ENCODE peak calls at places on chromosome 1, in six cellular contexts. N is H1, R is spleen, W is breast epithelium, P is esophagus muscularis mucosa, H is sigmoid colon. V is an unnamed sample. For H3K9me3, the result is how much of the 10 kb centered on the place peaks cover.

GRCh38 chr1:228555074-228555989 is 68.2 kb downstream of the RNF187 start:
- DNase-seq in P (no peak), R (peak), H (no peak), N (no peak), W (peak), V (no peak)

GRCh38 chr1:119371800-119372199 is 3.2 kb downstream of the HAO2 start:
- DNase-seq in R (no peak), P (no peak), H (no peak), N (no peak), W (no peak), V (no peak)

GRCh38 chr1:33127001-33127823 is 46.3 kb downstream of the AZIN2 start:
- DNase-seq in P (peak), N (peak), H (peak), R (peak), W (peak), V (peak)

GRCh38 chr1:196114193-196114592 is 494.0 kb downstream of the KCNT2 start:
- DNase-seq in N (no peak), P (no peak), R (no peak), W (no peak), H (no peak), V (no peak)

GRCh38 chr1:942864-943533 is 16.1 kb downstream of the NOC2L start:
- DNase-seq in R (no peak), W (no peak), H (peak), N (no peak), P (no peak), V (no peak)

GRCh38 chr1:39178541-39179431 is 25.7 kb upstream of the MACF1 start:
- DNase-seq in R (no peak), H (no peak), N (no peak), W (no peak), P (no peak), V (peak)

GRCh38 chr1:201542166-201543045 is 3.5 kb downstream of the NAV1 start:
- DNase-seq in W (no peak), N (no peak), R (no peak), P (no peak), H (no peak), V (no peak)

GRCh38 chr1:220628431-220628830 is 61.7 kb upstream of the C1orf115 start:
- DNase-seq in H (no peak), P (no peak), N (no peak), W (no peak), R (no peak), V (no peak)

GRCh38 chr1:12657060-12657866 is 13.4 kb downstream of the AADACL4 start:
- DNase-seq in H (no peak), N (no peak), P (no peak), W (no peak), R (no peak), V (no peak)

GRCh38 chr1:51484591-51484990 is 34.5 kb downstream of the EPS15 start:
- DNase-seq in N (no peak), H (no peak), R (no peak), W (no peak), P (no peak), V (no peak)

GRCh38 chr1:226668173-226668560 is 70.9 kb downstream of the ITPKB start:
- DNase-seq in P (no peak), N (no peak), R (no peak), W (no peak), H (peak), V (no peak)

GRCh38 chr1:198943484-198943883 is 304.6 kb downstream of the PTPRC start:
- DNase-seq in N (no peak), R (no peak), P (no peak), H (no peak), W (no peak), V (no peak)

GRCh38 chr1:54543729-54544496 is 4.1 kb upstream of the ACOT11 start:
- DNase-seq in H (no peak), W (no peak), P (no peak), R (no peak), N (no peak), V (no peak)

GRCh38 chr1:234683856-234684632 is 74.1 kb upstream of the IRF2BP2 start:
- DNase-seq in R (no peak), H (peak), W (peak), P (peak), N (no peak), V (peak)

GRCh38 chr1:33893147-33893830 is 29.4 kb downstream of the HMGB4 start:
- DNase-seq in N (no peak), R (no peak), W (no peak), H (no peak), P (no peak), V (no peak)

GRCh38 chr1:42784946-42785693 is at the start of gene TMEM269:
- DNase-seq in R (peak), P (no peak), W (no peak), H (peak), N (no peak), V (no peak)

GRCh38 chr1:181349512-181349911 is 133.8 kb upstream of the CACNA1E start:
- DNase-seq in W (no peak), N (no peak), R (no peak), H (no peak), P (no peak), V (no peak)

GRCh38 chr1:232450626-232451025 is 179.3 kb downstream of the SIPA1L2 start:
- DNase-seq in H (no peak), P (no peak), W (no peak), R (no peak), N (no peak), V (no peak)

GRCh38 chr1:3858231-3858981 is 1.1 kb downstream of the DFFB start:
- DNase-seq in R (peak), H (no peak), P (no peak), N (no peak), W (no peak), V (no peak)

GRCh38 chr1:35443768-35444518 is 113.3 kb downstream of the KIAA0319L start:
- DNase-seq in P (peak), N (no peak), R (no peak), H (no peak), W (no peak), V (no peak)

GRCh38 chr1:238954865-238955264 is 431.5 kb upstream of the CHRM3 start:
- DNase-seq in P (no peak), R (no peak), H (no peak), N (no peak), W (no peak), V (no peak)

GRCh38 chr1:107572674-107573205 is 392.2 kb downstream of the VAV3 start:
- DNase-seq in R (no peak), P (no peak), H (peak), W (peak), N (no peak), V (no peak)

GRCh38 chr1:199085903-199086302 is 447.1 kb downstream of the PTPRC start:
- DNase-seq in N (no peak), P (no peak), H (no peak), W (no peak), R (no peak), V (no peak)

GRCh38 chr1:14543191-14543849 is 55.2 kb upstream of the KAZN start:
- DNase-seq in P (no peak), H (no peak), W (no peak), R (no peak), N (no peak), V (no peak)

GRCh38 chr1:59638172-59638800 is 176.5 kb upstream of the HOOK1 start:
- DNase-seq in W (no peak), N (no peak), H (no peak), R (no peak), P (no peak), V (no peak)

GRCh38 chr1:206021008-206021795 is 2.5 kb downstream of the CTSE start:
- DNase-seq in W (no peak), H (no peak), P (no peak), R (no peak), N (no peak), V (no peak)

GRCh38 chr1:41500781-41501518 is 16.5 kb upstream of the EDN2 start:
- DNase-seq in W (no peak), R (no peak), H (no peak), P (no peak), N (no peak), V (no peak)

GRCh38 chr1:10791117-10791951 is 5.1 kb downstream of the CASZ1 start:
- DNase-seq in P (no peak), N (no peak), H (no peak), R (no peak), W (no peak), V (no peak)

GRCh38 chr1:108708726-108709660 is 3.7 kb upstream of the FNDC7 start:
- DNase-seq in P (no peak), H (no peak), W (no peak), N (no peak), R (peak), V (no peak)

GRCh38 chr1:9825101-9826074 is 1.6 kb upstream of the CLSTN1 start:
- DNase-seq in R (peak), W (peak), P (no peak), H (peak), N (peak), V (peak)

GRCh38 chr1:50994997-50995396 is 25.0 kb downstream of the CDKN2C start:
- DNase-seq in P (no peak), W (no peak), H (no peak), N (no peak), R (no peak), V (no peak)

GRCh38 chr1:203520315-203520714 is 26.4 kb downstream of the OPTC start:
- DNase-seq in R (no peak), W (no peak), P (no peak), N (no peak), H (no peak), V (no peak)

GRCh38 chr1:26784023-26784871 is 3.5 kb upstream of the PIGV start:
- DNase-seq in R (no peak), W (no peak), N (no peak), P (no peak), H (peak), V (no peak)

GRCh38 chr1:165697491-165697880 is 876 bp downstream of the ALDH9A1 start:
- DNase-seq in H (no peak), W (no peak), R (no peak), P (no peak), N (no peak), V (no peak)

GRCh38 chr1:241499910-241500309 is 19.6 kb downstream of the FH start:
- DNase-seq in P (no peak), H (no peak), N (no peak), W (no peak), R (no peak), V (no peak)

GRCh38 chr1:66476774-66477173 is 57.2 kb upstream of the SGIP1 start:
- DNase-seq in N (no peak), W (no peak), H (no peak), P (no peak), R (no peak), V (no peak)

DNA sequence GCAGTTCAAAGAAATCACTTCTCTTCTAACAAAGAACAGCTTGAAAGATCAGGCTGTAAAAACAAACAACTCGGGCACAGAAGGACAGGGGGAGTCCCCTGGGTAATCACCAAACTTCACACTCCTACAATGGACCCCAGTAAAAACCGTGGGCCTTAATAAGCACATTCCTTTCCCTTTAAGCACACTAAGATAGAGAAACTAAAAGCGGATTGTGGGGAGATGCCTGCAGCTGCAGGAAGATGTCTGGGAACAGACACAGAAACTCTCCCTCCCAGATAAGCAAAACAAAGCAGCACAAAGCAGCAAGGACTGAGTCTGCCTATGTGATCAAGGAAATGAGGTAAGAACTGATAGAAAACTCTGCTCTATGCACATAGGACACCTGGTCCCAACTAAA is 37.6 kb upstream of the CTBS start:
- DNase-seq in H (no peak), R (no peak), P (peak), N (no peak), W (no peak), V (no peak)
- TF ChIP-seq POLR2AphosphoS5 in H (no peak), R (no peak), P (no peak), N (no peak), W (no peak), V (no peak)

GRCh38 chr1:155645648-155646047 is 35.6 kb downstream of the MSTO1 start:
- DNase-seq in W (peak), H (no peak), R (no peak), P (no peak), N (no peak), V (no peak)

GRCh38 chr1:155645024-155645423 is 35.0 kb downstream of the MSTO1 start:
- DNase-seq in R (no peak), H (no peak), N (no peak), P (no peak), W (peak), V (no peak)

GRCh38 chr1:155646307-155646706 is 36.3 kb downstream of the MSTO1 start:
- DNase-seq in P (no peak), W (peak), R (no peak), H (peak), N (no peak), V (no peak)

GRCh38 chr1:155640367-155640766 is 30.3 kb downstream of the MSTO1 start:
- DNase-seq in N (no peak), H (no peak), R (no peak), W (no peak), P (no peak), V (no peak)

DNA sequence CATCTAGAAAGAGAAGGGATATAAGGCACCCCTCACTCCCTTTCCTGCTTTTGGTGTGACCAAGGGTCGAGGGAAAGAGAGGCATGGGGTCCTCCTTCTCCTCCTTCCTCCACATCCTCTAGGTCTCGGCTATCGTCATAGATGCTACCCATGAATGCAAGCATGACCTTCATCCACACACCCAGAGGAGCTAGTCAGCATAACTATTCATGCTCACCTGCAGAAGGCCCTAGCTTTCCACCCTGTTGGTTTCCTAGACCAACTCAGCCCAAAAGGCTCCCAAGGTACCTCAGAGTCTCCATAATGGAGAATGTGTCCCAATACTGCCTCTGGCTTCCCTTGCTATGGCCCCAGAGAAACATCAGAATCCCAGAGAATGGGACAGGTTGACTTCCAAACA is 33.2 kb downstream of the MSTO1 start:
- DNase-seq in N (no peak), H (no peak), P (no peak), W (no peak), R (no peak), V (no peak)
- H3K9me3 ChIP-seq in N (under half), H (under half), P (under half), W (under half), R (under half), V (under half)

GRCh38 chr1:112955678-112956502 is at the start of gene SLC16A1:
- DNase-seq in H (peak), W (peak), R (peak), N (peak), P (peak), V (peak)

GRCh38 chr1:112956503-112957132 is 622 bp upstream of the SLC16A1 start:
- DNase-seq in N (no peak), R (no peak), H (peak), W (no peak), P (peak), V (no peak)

GRCh38 chr1:112957133-112957812 is 1.3 kb upstream of the SLC16A1 start:
- DNase-seq in P (no peak), H (peak), N (peak), W (no peak), R (no peak), V (peak)

GRCh38 chr1:112954059-112954458 is 1.9 kb downstream of the SLC16A1 start:
- DNase-seq in W (no peak), H (no peak), N (no peak), R (no peak), P (no peak), V (no peak)

DNA sequence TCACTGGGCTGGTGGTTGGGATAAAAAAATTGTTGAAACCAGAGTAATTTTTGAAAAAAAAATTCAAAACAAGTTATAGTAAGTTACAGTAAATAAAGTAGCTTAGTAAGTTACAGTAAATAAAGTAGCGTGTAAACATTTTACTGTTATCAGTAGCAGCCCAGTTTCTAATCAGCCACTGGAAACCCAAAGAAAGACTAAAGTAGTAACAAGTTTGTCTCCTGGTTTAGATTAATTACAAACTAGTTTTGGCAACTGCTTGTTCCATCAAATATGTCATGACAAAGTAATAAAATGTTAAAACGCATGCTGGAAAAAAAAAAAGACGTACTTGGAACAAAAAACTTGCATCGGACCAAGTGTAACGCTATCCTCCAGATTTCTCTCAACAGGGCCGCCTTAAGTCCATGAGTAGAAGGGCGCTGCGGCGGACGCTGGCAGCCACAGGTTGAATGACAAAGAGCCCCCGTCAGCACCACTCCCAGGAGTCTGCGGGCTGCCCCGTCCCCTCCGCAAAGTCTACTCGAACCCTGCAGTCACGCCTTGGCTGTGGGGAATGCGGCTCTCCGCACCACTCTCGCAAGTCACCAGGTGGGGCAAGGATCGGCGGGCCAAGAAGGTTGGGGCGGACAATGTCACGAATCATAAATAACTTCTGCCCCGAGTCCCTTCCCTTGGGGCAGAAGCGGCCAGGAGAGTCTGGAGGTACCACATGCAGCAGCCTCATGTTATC is 885 bp downstream of the SLC16A1 start:
- DNase-seq in R (peak), W (no peak), N (peak), H (peak), P (no peak), V (no peak)
- TF ChIP-seq POLR2AphosphoS5 in R (no peak), W (no peak), N (peak), H (peak), P (no peak), V (no peak)

DNA sequence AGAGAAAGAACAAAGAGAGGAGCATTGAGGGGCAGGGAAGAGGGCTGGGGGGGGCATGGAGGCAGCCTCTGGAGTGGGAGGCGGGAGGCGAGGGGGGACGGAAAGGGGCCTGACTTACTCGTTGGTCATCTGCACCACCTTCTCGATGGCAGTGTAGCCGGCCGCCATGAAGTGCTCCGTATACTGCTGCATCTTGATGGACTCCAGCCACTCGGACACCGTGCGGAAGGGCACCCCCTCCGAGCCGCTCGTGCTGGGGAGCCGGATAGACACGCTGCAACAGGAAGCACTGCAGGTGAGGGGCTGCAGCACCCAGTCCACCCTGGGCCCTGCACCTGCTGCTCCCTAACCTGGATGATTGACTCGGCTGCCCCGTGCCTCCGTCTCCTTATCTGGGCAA is 26.6 kb downstream of the EPHA2 start:
- DNase-seq in P (no peak), W (no peak), H (no peak), R (no peak), N (no peak), V (no peak)
- H3K9me3 ChIP-seq in P (under half), W (under half), H (under half), R (under half), N (under half), V (under half)

DNA sequence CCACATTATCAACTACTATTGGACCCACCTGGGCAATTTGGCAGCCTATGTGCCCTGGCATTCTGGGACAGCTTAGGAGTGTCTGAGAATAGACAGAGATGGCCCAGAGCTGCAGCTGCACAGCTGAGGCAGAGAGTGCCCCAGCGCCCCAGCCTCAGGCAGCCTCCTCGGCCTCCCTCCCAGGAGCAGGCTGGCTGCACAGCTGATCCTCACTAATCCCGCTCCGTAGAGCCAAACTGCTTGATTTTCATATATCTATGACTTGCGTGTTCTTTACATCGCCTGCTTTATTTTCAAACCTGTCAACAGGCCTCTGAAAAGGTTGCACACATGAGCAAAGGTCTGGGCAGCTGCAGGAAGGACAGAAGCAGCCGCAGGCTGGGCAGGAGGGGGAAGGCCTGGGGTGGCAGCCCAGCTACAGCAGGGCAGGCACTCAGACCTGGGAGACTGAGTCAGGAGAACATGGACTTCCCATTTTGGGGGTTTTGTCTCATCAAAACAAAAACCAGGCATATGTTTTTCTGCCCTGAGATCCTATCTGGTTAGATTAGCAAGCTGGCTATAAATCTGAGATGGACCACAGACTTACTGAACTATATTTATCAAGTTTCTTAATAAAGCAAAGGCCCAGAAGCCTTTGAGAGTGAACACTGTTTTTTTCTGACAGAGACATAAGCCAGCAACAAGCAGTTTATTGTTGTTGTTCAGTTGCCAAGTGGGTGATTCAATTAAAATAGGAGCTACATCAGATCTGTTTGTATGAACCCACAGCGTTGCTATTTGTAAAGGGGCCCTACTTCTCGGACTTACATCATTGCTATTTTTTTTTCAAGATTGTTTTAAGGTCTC is 301.8 kb upstream of the DUSP10 start:
- DNase-seq in P (no peak), N (no peak), H (peak), W (no peak), R (no peak), V (no peak)
- TF ChIP-seq POLR2AphosphoS5 in P (no peak), N (no peak), H (peak), W (no peak), R (no peak), V (no peak)

V was measured in Panc1.